ENCODE peak calls at places on chromosomes 1 and 21, in six cellular contexts. H, U, Z, S, C and F are unnamed samples.
A peak's percentile ranks its signal among the peaks of the same experiment; 100 is the strongest.

GRCh38 chr1:86706018-86706417 is 1.6 kb downstream of the SH3GLB1 start:
- DNase-seq in U (no peak), H (no peak), Z (no peak), S (no peak), C (no peak), F (peak; percentile 22)

GRCh38 chr1:87852410-87853202 is 523.9 kb downstream of the LMO4 start:
- DNase-seq in Z (no peak), H (no peak), U (no peak), C (no peak), S (no peak), F (no peak)

GRCh38 chr21:14114251-14114650 is 96.5 kb downstream of the LIPI start:
- DNase-seq in Z (no peak), U (no peak), S (peak; percentile 80), C (no peak), H (peak; percentile 75), F (no peak)

GRCh38 chr1:15406911-15407559 is 2.7 kb upstream of the EFHD2 start:
- DNase-seq in U (no peak), S (no peak), C (peak; percentile 86), H (no peak), Z (no peak), F (peak; percentile 60)

GRCh38 chr1:107724648-107725047 is 240.3 kb downstream of the VAV3 start:
- DNase-seq in Z (no peak), S (no peak), H (no peak), U (no peak), C (no peak), F (no peak)

GRCh38 chr1:221437924-221438323 is 304.0 kb downstream of the DUSP10 start:
- DNase-seq in S (peak; percentile 16), U (no peak), H (no peak), C (peak; percentile 90), Z (no peak), F (peak; percentile 91)

GRCh38 chr1:187027259-187027658 is 198.5 kb downstream of the PLA2G4A start:
- DNase-seq in C (no peak), H (no peak), S (no peak), Z (no peak), U (no peak), F (no peak)

GRCh38 chr21:37165606-37166005 is 92.6 kb downstream of the TTC3 start:
- DNase-seq in S (no peak), Z (no peak), C (no peak), H (no peak), U (no peak), F (no peak)

GRCh38 chr1:218611916-218612580 is 266.9 kb downstream of the TGFB2 start:
- DNase-seq in U (no peak), H (no peak), C (no peak), S (no peak), Z (no peak), F (no peak)

GRCh38 chr1:43968348-43968948 is 1.4 kb upstream of the DPH2 start:
- DNase-seq in S (peak; percentile 62), U (no peak), Z (peak; percentile 80), C (no peak), H (peak; percentile 67), F (peak; percentile 51)

GRCh38 chr1:215473943-215474342 is 93.2 kb upstream of the KCTD3 start:
- DNase-seq in C (peak; percentile 5), S (peak; percentile 37), H (no peak), Z (no peak), U (no peak), F (peak; percentile 38)

GRCh38 chr1:8458607-8459006 is 140.7 kb downstream of the SLC45A1 start:
- DNase-seq in U (no peak), C (no peak), Z (no peak), S (no peak), H (no peak), F (no peak)

GRCh38 chr1:227043755-227044154 is 103.7 kb downstream of the COQ8A start:
- DNase-seq in Z (no peak), C (peak; percentile 77), S (peak; percentile 1), U (no peak), H (no peak), F (peak; percentile 85)

GRCh38 chr1:227234998-227235405 is 83.3 kb downstream of the CDC42BPA start:
- DNase-seq in Z (no peak), H (peak; percentile 40), U (no peak), S (peak; percentile 91), C (peak; percentile 73), F (peak; percentile 76)

GRCh38 chr1:1438531-1439381 is 3.3 kb downstream of the VWA1 start:
- DNase-seq in S (no peak), U (no peak), C (no peak), H (no peak), Z (no peak), F (no peak)

GRCh38 chr1:243848165-243849088 is 1.6 kb downstream of the AKT3 start:
- DNase-seq in H (no peak), Z (no peak), U (no peak), C (no peak), S (no peak), F (no peak)

GRCh38 chr1:209896346-209896745 is 41.7 kb upstream of the SYT14 start:
- DNase-seq in C (peak; percentile 33), Z (no peak), S (no peak), H (no peak), U (no peak), F (peak; percentile 0)

GRCh38 chr1:64488862-64489261 is 18.9 kb downstream of the CACHD1 start:
- DNase-seq in Z (no peak), S (no peak), H (no peak), U (no peak), C (no peak), F (no peak)

GRCh38 chr1:215517441-215517891 is 49.6 kb upstream of the KCTD3 start:
- DNase-seq in H (peak; percentile 46), C (peak; percentile 91), S (peak; percentile 54), U (no peak), Z (no peak), F (peak; percentile 62)

GRCh38 chr1:183418696-183419095 is 516 bp upstream of the NMNAT2 start:
- DNase-seq in C (no peak), U (no peak), H (no peak), S (no peak), Z (no peak), F (no peak)

GRCh38 chr1:197557302-197557701 is 218.0 kb downstream of the DENND1B start:
- DNase-seq in S (no peak), U (no peak), Z (no peak), H (no peak), C (peak; percentile 45), F (peak; percentile 22)

GRCh38 chr1:65193129-65193528 is 45.1 kb downstream of the AK4 start:
- DNase-seq in C (no peak), Z (no peak), H (no peak), S (no peak), U (no peak), F (no peak)

GRCh38 chr1:172322219-172323061 is 98.0 kb upstream of the C1orf105 start:
- DNase-seq in S (peak; percentile 34), C (peak; percentile 88), H (no peak), U (no peak), Z (no peak), F (peak; percentile 89)

GRCh38 chr21:38787461-38788274 is 18.1 kb upstream of the ETS2 start:
- DNase-seq in H (peak; percentile 42), C (peak; percentile 76), U (no peak), Z (no peak), S (peak; percentile 88), F (peak; percentile 86)

GRCh38 chr1:29672955-29673507 is 436.7 kb downstream of the PTPRU start:
- DNase-seq in Z (peak; percentile 23), S (no peak), C (no peak), U (no peak), H (peak; percentile 17), F (no peak)

GRCh38 chr1:178057863-178058576 is 35.9 kb upstream of the RASAL2 start:
- DNase-seq in Z (no peak), U (no peak), S (peak; percentile 66), C (peak; percentile 48), H (peak; percentile 29), F (peak; percentile 47)

GRCh38 chr1:224497714-224498573 is 63.3 kb upstream of the WDR26 start:
- DNase-seq in U (no peak), H (peak; percentile 75), S (peak; percentile 90), C (peak; percentile 90), Z (no peak), F (peak; percentile 87)

GRCh38 chr1:64539808-64540207 is 69.9 kb downstream of the CACHD1 start:
- DNase-seq in Z (no peak), S (no peak), H (no peak), C (peak; percentile 35), U (no peak), F (no peak)

GRCh38 chr1:176501596-176501995 is 38.6 kb downstream of the PAPPA2 start:
- DNase-seq in C (no peak), U (no peak), S (no peak), H (no peak), Z (no peak), F (peak; percentile 3)

GRCh38 chr1:25123551-25123950 is 108.8 kb downstream of the SYF2 start:
- DNase-seq in C (no peak), U (no peak), H (no peak), S (no peak), Z (no peak), F (no peak)

GRCh38 chr21:35400233-35400939 is 351.3 kb upstream of the RUNX1 start:
- DNase-seq in C (peak; percentile 67), Z (no peak), S (peak; percentile 83), U (peak; percentile 12), H (no peak), F (peak; percentile 61)

GRCh38 chr1:184389446-184389845 is 2.6 kb downstream of the C1orf21 start:
- DNase-seq in U (no peak), C (peak; percentile 38), Z (no peak), H (no peak), S (no peak), F (no peak)

GRCh38 chr1:11989669-11990068 is 9.4 kb downstream of the MFN2 start:
- DNase-seq in C (no peak), H (no peak), Z (no peak), S (no peak), U (no peak), F (no peak)
- H2BK15ac ChIP-seq in C (no peak overlapping the region), H (no peak overlapping the region), Z (no peak overlapping the region), S (no peak overlapping the region), U (no peak overlapping the region), F (no peak overlapping the region)

DNA sequence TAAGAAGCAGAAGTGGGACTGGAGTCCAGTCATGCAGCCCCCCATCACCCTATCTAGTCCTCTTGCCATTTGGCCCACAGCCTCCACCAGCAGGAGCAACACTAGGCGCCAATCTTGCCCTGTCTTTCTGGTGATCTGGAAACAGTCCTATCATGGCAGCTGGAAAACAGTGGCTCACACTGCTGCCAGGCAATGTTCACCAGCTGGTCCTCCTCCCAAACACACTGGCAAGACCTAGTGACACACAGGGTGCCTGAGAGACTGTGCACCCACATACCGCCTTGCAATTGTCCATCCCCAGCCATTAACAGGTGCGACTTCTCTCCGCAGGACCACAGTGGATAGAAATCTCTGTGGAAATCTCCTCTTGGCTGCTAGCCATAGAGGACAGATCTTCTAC is 105.5 kb downstream of the HIVEP3 start:
- DNase-seq in S (no peak), Z (no peak), C (no peak), H (no peak), U (no peak), F (no peak)
- H3K4ac ChIP-seq in S (no peak overlapping the region), Z (no peak overlapping the region), C (peak overlapping the region; percentile 41), H (no peak overlapping the region), U (no peak overlapping the region), F (no peak overlapping the region)

GRCh38 chr1:114164840-114165543 is 11.3 kb upstream of the SYT6 start:
- DNase-seq in U (no peak), C (no peak), S (no peak), Z (no peak), H (no peak), F (no peak)
- H2BK5ac ChIP-seq in U (no peak overlapping the region), C (no peak overlapping the region), S (no peak overlapping the region), Z (no peak overlapping the region), H (no peak overlapping the region), F (no peak overlapping the region)

GRCh38 chr1:213245270-213245669 is 194.2 kb downstream of the RPS6KC1 start:
- DNase-seq in U (no peak), Z (no peak), C (no peak), H (no peak), S (no peak), F (no peak)
- H2BK15ac ChIP-seq in U (no peak overlapping the region), Z (no peak overlapping the region), C (no peak overlapping the region), H (no peak overlapping the region), S (no peak overlapping the region), F (no peak overlapping the region)